ENCODE peak calls at places on chromosome 14, in six cellular contexts. One of them, this sample, is unnamed.

GRCh38 chr14:80427101-80427500 is 215.8 kb upstream of the DIO2 start:
- DNase-seq in MM.1S: no peak
- DNase-seq in PC-3: no peak
- DNase-seq in neural progenitor cell: no peak
- DNase-seq in GM23338: no peak
- DNase-seq in GM23248: peak; percentile 29
- DNase-seq in this sample: no peak

GRCh38 chr14:28756896-28757570 is 9.6 kb upstream of the FOXG1 start:
- DNase-seq in neural progenitor cell: peak; percentile 80
- DNase-seq in MM.1S: no peak
- DNase-seq in GM23248: peak; percentile 77
- DNase-seq in GM23338: peak; percentile 81
- DNase-seq in PC-3: peak; percentile 63
- DNase-seq in this sample: peak; percentile 52

GRCh38 chr14:46490150-46490769 is 161.3 kb downstream of the RPL10L start:
- DNase-seq in GM23338: peak; percentile 80
- DNase-seq in neural progenitor cell: peak; percentile 57
- DNase-seq in PC-3: peak; percentile 55
- DNase-seq in GM23248: no peak
- DNase-seq in MM.1S: peak; percentile 71
- DNase-seq in this sample: no peak

GRCh38 chr14:84969501-84969900 is 560.4 kb upstream of the FLRT2 start:
- DNase-seq in neural progenitor cell: no peak
- DNase-seq in GM23338: no peak
- DNase-seq in MM.1S: no peak
- DNase-seq in GM23248: no peak
- DNase-seq in PC-3: peak; percentile 34
- DNase-seq in this sample: no peak

GRCh38 chr14:67526676-67527459 is 6.2 kb upstream of the PLEKHH1 start:
- DNase-seq in MM.1S: peak; percentile 21
- DNase-seq in neural progenitor cell: peak; percentile 68
- DNase-seq in GM23248: peak; percentile 58
- DNase-seq in PC-3: peak; percentile 63
- DNase-seq in GM23338: peak; percentile 89
- DNase-seq in this sample: peak; percentile 65

GRCh38 chr14:55354500-55354899 is 57.1 kb downstream of the ATG14 start:
- DNase-seq in GM23338: peak; percentile 89
- DNase-seq in neural progenitor cell: peak; percentile 78
- DNase-seq in GM23248: peak; percentile 57
- DNase-seq in PC-3: peak; percentile 63
- DNase-seq in MM.1S: peak; percentile 44
- DNase-seq in this sample: peak; percentile 63

GRCh38 chr14:51023964-51024363 is 70.9 kb downstream of the TRIM9 start:
- DNase-seq in neural progenitor cell: no peak
- DNase-seq in PC-3: no peak
- DNase-seq in GM23338: no peak
- DNase-seq in GM23248: peak; percentile 55
- DNase-seq in MM.1S: no peak
- DNase-seq in this sample: no peak

GRCh38 chr14:27049611-27050172 is 451.9 kb upstream of the NOVA1 start:
- DNase-seq in GM23338: no peak
- DNase-seq in neural progenitor cell: no peak
- DNase-seq in PC-3: no peak
- DNase-seq in MM.1S: peak; percentile 80
- DNase-seq in GM23248: no peak
- DNase-seq in this sample: no peak

GRCh38 chr14:50410921-50411320 is 14.2 kb upstream of the CDKL1 start:
- DNase-seq in GM23338: no peak
- DNase-seq in neural progenitor cell: no peak
- DNase-seq in MM.1S: no peak
- DNase-seq in PC-3: peak; percentile 26
- DNase-seq in GM23248: peak; percentile 79
- DNase-seq in this sample: no peak

GRCh38 chr14:74507085-74507484 is 13.5 kb downstream of the ISCA2 start:
- DNase-seq in GM23248: no peak
- DNase-seq in MM.1S: no peak
- DNase-seq in GM23338: no peak
- DNase-seq in PC-3: no peak
- DNase-seq in neural progenitor cell: no peak
- DNase-seq in this sample: no peak

GRCh38 chr14:88140874-88141273 is 135.9 kb downstream of the GPR65 start:
- DNase-seq in PC-3: no peak
- DNase-seq in MM.1S: no peak
- DNase-seq in GM23338: no peak
- DNase-seq in GM23248: no peak
- DNase-seq in neural progenitor cell: peak; percentile 43
- DNase-seq in this sample: no peak

GRCh38 chr14:61536661-61537566 is 158.4 kb upstream of the HIF1A start:
- DNase-seq in GM23248: peak; percentile 43
- DNase-seq in neural progenitor cell: no peak
- DNase-seq in PC-3: no peak
- DNase-seq in GM23338: no peak
- DNase-seq in MM.1S: no peak
- DNase-seq in this sample: no peak

GRCh38 chr14:104895207-104895785 is 29.4 kb upstream of the PLD4 start:
- DNase-seq in MM.1S: no peak
- DNase-seq in neural progenitor cell: no peak
- DNase-seq in PC-3: no peak
- DNase-seq in GM23338: no peak
- DNase-seq in GM23248: no peak
- DNase-seq in this sample: no peak

GRCh38 chr14:58864751-58865519 is 227.2 kb downstream of the DACT1 start:
- DNase-seq in MM.1S: no peak
- DNase-seq in PC-3: peak; percentile 58
- DNase-seq in GM23248: peak; percentile 87
- DNase-seq in GM23338: no peak
- DNase-seq in neural progenitor cell: no peak
- DNase-seq in this sample: peak; percentile 50

GRCh38 chr14:105207460-105207901 is 26.4 kb upstream of the NUDT14 start:
- DNase-seq in neural progenitor cell: peak; percentile 51
- DNase-seq in MM.1S: no peak
- DNase-seq in PC-3: no peak
- DNase-seq in GM23248: no peak
- DNase-seq in GM23338: peak; percentile 52
- DNase-seq in this sample: no peak

GRCh38 chr14:37232907-37233481 is 35.3 kb downstream of the MIPOL1 start:
- DNase-seq in GM23248: peak; percentile 83
- DNase-seq in PC-3: peak; percentile 89
- DNase-seq in MM.1S: peak; percentile 24
- DNase-seq in GM23338: peak; percentile 71
- DNase-seq in neural progenitor cell: peak; percentile 48
- DNase-seq in this sample: peak; percentile 2

GRCh38 chr14:55265197-55265596 is 6.0 kb upstream of the FBXO34 start:
- DNase-seq in PC-3: no peak
- DNase-seq in neural progenitor cell: no peak
- DNase-seq in MM.1S: peak; percentile 14
- DNase-seq in GM23248: no peak
- DNase-seq in GM23338: no peak
- DNase-seq in this sample: no peak

GRCh38 chr14:63604626-63605025 is 37.0 kb downstream of the WDR89 start:
- DNase-seq in neural progenitor cell: no peak
- DNase-seq in MM.1S: no peak
- DNase-seq in GM23338: no peak
- DNase-seq in GM23248: no peak
- DNase-seq in PC-3: no peak
- DNase-seq in this sample: no peak

GRCh38 chr14:22882529-22883190 is 362 bp upstream of the REM2 start:
- DNase-seq in GM23338: peak; percentile 90
- DNase-seq in MM.1S: no peak
- DNase-seq in PC-3: peak; percentile 39
- DNase-seq in GM23248: peak; percentile 66
- DNase-seq in neural progenitor cell: peak; percentile 82
- DNase-seq in this sample: peak; percentile 87

GRCh38 chr14:99066378-99066777 is 205.6 kb downstream of the BCL11B start:
- DNase-seq in GM23248: no peak
- DNase-seq in PC-3: no peak
- DNase-seq in neural progenitor cell: no peak
- DNase-seq in GM23338: no peak
- DNase-seq in MM.1S: no peak
- DNase-seq in this sample: no peak

GRCh38 chr14:75373133-75373532 is 54.7 kb upstream of the JDP2 start:
- DNase-seq in PC-3: no peak
- DNase-seq in GM23248: no peak
- DNase-seq in neural progenitor cell: no peak
- DNase-seq in GM23338: no peak
- DNase-seq in MM.1S: no peak
- DNase-seq in this sample: no peak

GRCh38 chr14:21070083-21070609 is at the start of gene ARHGEF40:
- DNase-seq in PC-3: peak; percentile 30
- DNase-seq in GM23338: peak; percentile 60
- DNase-seq in GM23248: peak; percentile 79
- DNase-seq in neural progenitor cell: peak; percentile 84
- DNase-seq in MM.1S: peak; percentile 13
- DNase-seq in this sample: peak; percentile 87

GRCh38 chr14:70130498-70130897 is 58.3 kb downstream of the SLC8A3 start:
- DNase-seq in PC-3: no peak
- DNase-seq in GM23338: no peak
- DNase-seq in neural progenitor cell: no peak
- DNase-seq in GM23248: no peak
- DNase-seq in MM.1S: no peak
- DNase-seq in this sample: no peak

GRCh38 chr14:83260751-83261150 is 1727.1 kb upstream of the SEL1L start:
- DNase-seq in PC-3: no peak
- DNase-seq in MM.1S: no peak
- DNase-seq in GM23338: no peak
- DNase-seq in GM23248: no peak
- DNase-seq in neural progenitor cell: no peak
- DNase-seq in this sample: no peak

GRCh38 chr14:102066041-102066451 is 20.8 kb downstream of the HSP90AA1 start:
- DNase-seq in GM23338: no peak
- DNase-seq in neural progenitor cell: no peak
- DNase-seq in PC-3: no peak
- DNase-seq in GM23248: no peak
- DNase-seq in MM.1S: no peak
- DNase-seq in this sample: peak; percentile 14

GRCh38 chr14:54261283-54261682 is 135.5 kb upstream of the CDKN3 start:
- DNase-seq in GM23248: no peak
- DNase-seq in MM.1S: no peak
- DNase-seq in neural progenitor cell: peak; percentile 75
- DNase-seq in GM23338: peak; percentile 48
- DNase-seq in PC-3: no peak
- DNase-seq in this sample: no peak

GRCh38 chr14:33985242-33985641 is 34.4 kb upstream of the EGLN3 start:
- DNase-seq in GM23338: no peak
- DNase-seq in neural progenitor cell: no peak
- DNase-seq in GM23248: no peak
- DNase-seq in MM.1S: no peak
- DNase-seq in PC-3: no peak
- DNase-seq in this sample: no peak

GRCh38 chr14:101031186-101031585 is 127.7 kb upstream of the RTL1 start:
- DNase-seq in GM23248: no peak
- DNase-seq in MM.1S: no peak
- DNase-seq in GM23338: no peak
- DNase-seq in PC-3: no peak
- DNase-seq in neural progenitor cell: no peak
- DNase-seq in this sample: no peak
- TF ChIP-seq EZH2phosphoT487 in GM23248: no peak
- TF ChIP-seq EZH2phosphoT487 in MM.1S: no peak
- TF ChIP-seq EZH2phosphoT487 in GM23338: no peak
- TF ChIP-seq EZH2phosphoT487 in PC-3: no peak
- TF ChIP-seq EZH2phosphoT487 in neural progenitor cell: no peak
- TF ChIP-seq EZH2phosphoT487 in this sample: no peak

GRCh38 chr14:32629146-32629545 is 300.0 kb downstream of the AKAP6 start:
- DNase-seq in GM23248: no peak
- DNase-seq in neural progenitor cell: no peak
- DNase-seq in MM.1S: no peak
- DNase-seq in GM23338: no peak
- DNase-seq in PC-3: no peak
- DNase-seq in this sample: no peak
- H2AFZ ChIP-seq in GM23248: no peak overlapping the region
- H2AFZ ChIP-seq in neural progenitor cell: no peak overlapping the region
- H2AFZ ChIP-seq in MM.1S: no peak overlapping the region
- H2AFZ ChIP-seq in GM23338: no peak overlapping the region
- H2AFZ ChIP-seq in PC-3: no peak overlapping the region
- H2AFZ ChIP-seq in this sample: no peak overlapping the region

DNA sequence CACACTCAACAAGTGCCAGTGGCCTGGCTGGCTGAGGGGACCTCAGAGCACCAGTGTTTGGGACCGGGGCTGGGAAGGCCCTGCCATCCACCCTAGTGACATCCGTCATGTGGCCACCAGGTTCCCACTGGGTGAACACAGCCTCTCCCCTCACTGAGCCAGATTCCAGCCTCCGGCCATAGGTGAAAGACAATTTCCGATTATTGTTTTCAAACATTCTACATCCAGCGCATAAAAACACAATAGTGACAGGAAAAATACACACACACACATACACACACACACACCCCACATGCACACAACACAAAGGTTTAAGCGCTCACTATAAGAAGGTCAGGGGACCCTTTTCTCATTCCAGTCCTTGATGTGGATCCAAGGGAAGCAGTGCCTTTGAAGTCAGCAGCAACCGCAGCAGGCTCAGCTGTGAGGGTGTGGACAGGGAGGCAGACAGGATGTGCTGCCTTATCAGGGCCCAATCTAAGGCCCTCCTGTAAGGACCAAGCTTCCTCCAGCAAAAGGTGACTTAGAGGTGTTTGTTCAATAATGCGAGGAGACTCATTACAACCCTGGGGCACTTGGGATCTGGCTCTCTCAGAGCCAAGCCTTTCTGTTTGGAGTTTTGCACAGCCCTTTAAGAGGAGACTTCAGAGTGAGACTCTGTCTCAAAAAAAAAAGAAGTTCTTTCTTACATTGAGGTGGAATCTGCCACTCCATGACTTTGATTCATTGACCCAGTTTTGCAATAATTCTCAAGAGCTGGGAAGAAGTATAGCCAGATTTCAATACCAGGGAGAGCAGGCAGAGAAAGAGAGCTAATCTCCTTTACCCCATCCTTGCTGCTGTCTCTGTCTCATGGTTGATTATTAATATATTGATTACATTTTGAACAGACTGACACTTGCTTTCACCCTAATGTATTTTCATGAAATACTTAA is 227.8 kb downstream of the ZFP36L1 start:
- DNase-seq in neural progenitor cell: no peak
- DNase-seq in MM.1S: no peak
- DNase-seq in PC-3: peak; percentile 56
- DNase-seq in GM23248: no peak
- DNase-seq in GM23338: peak; percentile 17
- DNase-seq in this sample: no peak
- H3F3A ChIP-seq in neural progenitor cell: peaks cover 21% of the 10 kb centered on the region
- H3F3A ChIP-seq in MM.1S: no peaks in the 10 kb centered on the region
- H3F3A ChIP-seq in PC-3: no peaks in the 10 kb centered on the region
- H3F3A ChIP-seq in GM23248: no peaks in the 10 kb centered on the region
- H3F3A ChIP-seq in GM23338: no peaks in the 10 kb centered on the region
- H3F3A ChIP-seq in this sample: no peaks in the 10 kb centered on the region

GRCh38 chr14:38389666-38390065 is 133.8 kb upstream of the CLEC14A start:
- DNase-seq in GM23338: no peak
- DNase-seq in neural progenitor cell: no peak
- DNase-seq in GM23248: peak; percentile 65
- DNase-seq in PC-3: no peak
- DNase-seq in MM.1S: no peak
- DNase-seq in this sample: no peak
- TF ChIP-seq EZH2phosphoT487 in GM23338: no peak
- TF ChIP-seq EZH2phosphoT487 in neural progenitor cell: no peak
- TF ChIP-seq EZH2phosphoT487 in GM23248: no peak
- TF ChIP-seq EZH2phosphoT487 in PC-3: no peak
- TF ChIP-seq EZH2phosphoT487 in MM.1S: no peak
- TF ChIP-seq EZH2phosphoT487 in this sample: no peak

GRCh38 chr14:77320238-77320935 is at the start of gene POMT2:
- DNase-seq in MM.1S: peak; percentile 75
- DNase-seq in GM23338: peak; percentile 98
- DNase-seq in GM23248: peak; percentile 96
- DNase-seq in PC-3: peak; percentile 98
- DNase-seq in neural progenitor cell: peak; percentile 97
- DNase-seq in this sample: peak; percentile 89
- H2AFZ ChIP-seq in MM.1S: peak within 1 kb of the TSS; percentile 81
- H2AFZ ChIP-seq in GM23338: peak within 1 kb of the TSS; percentile 98
- H2AFZ ChIP-seq in GM23248: peak within 1 kb of the TSS; percentile 100
- H2AFZ ChIP-seq in PC-3: peak within 1 kb of the TSS; percentile 93
- H2AFZ ChIP-seq in neural progenitor cell: peak within 1 kb of the TSS; percentile 88
- H2AFZ ChIP-seq in this sample: peak within 1 kb of the TSS; percentile 99